ENCODE peak calls at places on chromosomes 6 and 20, in seven cellular contexts. One of them, this sample, is unnamed. For H3K27me3, the result is how much of the 10 kb centered on the place peaks cover.

GRCh38 chr6:152975204-152975915 is 7.5 kb downstream of the FBXO5 start:
- DNase-seq in ovary: no peak
- DNase-seq in astrocyte: no peak
- DNase-seq in lung: no peak
- DNase-seq in neural progenitor cell: no peak
- DNase-seq in upper lobe of left lung: no peak
- DNase-seq in body of pancreas: no peak
- DNase-seq in this sample: no peak

GRCh38 chr6:44514576-44515193 is 127.2 kb downstream of the CDC5L start:
- DNase-seq in lung: no peak
- DNase-seq in neural progenitor cell: no peak
- DNase-seq in upper lobe of left lung: no peak
- DNase-seq in body of pancreas: no peak
- DNase-seq in astrocyte: no peak
- DNase-seq in ovary: no peak
- DNase-seq in this sample: no peak

GRCh38 chr20:30168025-30168799 is 1089.3 kb upstream of the DEFB115 start:
- DNase-seq in lung: no peak
- DNase-seq in upper lobe of left lung: peak
- DNase-seq in astrocyte: no peak
- DNase-seq in ovary: no peak
- DNase-seq in neural progenitor cell: no peak
- DNase-seq in body of pancreas: peak
- DNase-seq in this sample: no peak

GRCh38 chr6:98759459-98759858 is 74.9 kb upstream of the POU3F2 start:
- DNase-seq in lung: no peak
- DNase-seq in ovary: no peak
- DNase-seq in astrocyte: no peak
- DNase-seq in upper lobe of left lung: no peak
- DNase-seq in neural progenitor cell: no peak
- DNase-seq in body of pancreas: no peak
- DNase-seq in this sample: no peak

GRCh38 chr6:143857651-143858050 is 6.6 kb upstream of the ZC2HC1B start:
- DNase-seq in lung: no peak
- DNase-seq in upper lobe of left lung: no peak
- DNase-seq in astrocyte: no peak
- DNase-seq in body of pancreas: no peak
- DNase-seq in neural progenitor cell: no peak
- DNase-seq in ovary: no peak
- DNase-seq in this sample: no peak

GRCh38 chr20:6767536-6768227 is at the start of gene BMP2:
- DNase-seq in ovary: peak
- DNase-seq in lung: peak
- DNase-seq in astrocyte: peak
- DNase-seq in body of pancreas: peak
- DNase-seq in neural progenitor cell: peak
- DNase-seq in upper lobe of left lung: peak
- DNase-seq in this sample: no peak

GRCh38 chr20:64238115-64238825 is 17.3 kb upstream of the PCMTD2 start:
- DNase-seq in upper lobe of left lung: no peak
- DNase-seq in ovary: no peak
- DNase-seq in body of pancreas: no peak
- DNase-seq in lung: no peak
- DNase-seq in astrocyte: no peak
- DNase-seq in neural progenitor cell: no peak
- DNase-seq in this sample: no peak

GRCh38 chr20:59455392-59456341 is 148.7 kb upstream of the PHACTR3 start:
- DNase-seq in ovary: no peak
- DNase-seq in astrocyte: no peak
- DNase-seq in body of pancreas: peak
- DNase-seq in upper lobe of left lung: no peak
- DNase-seq in neural progenitor cell: peak
- DNase-seq in lung: no peak
- DNase-seq in this sample: no peak

GRCh38 chr20:18533491-18533890 is 25.8 kb downstream of the SEC23B start:
- DNase-seq in upper lobe of left lung: no peak
- DNase-seq in lung: no peak
- DNase-seq in ovary: no peak
- DNase-seq in astrocyte: peak
- DNase-seq in body of pancreas: no peak
- DNase-seq in neural progenitor cell: no peak
- DNase-seq in this sample: no peak

GRCh38 chr20:40497781-40498691 is 191.0 kb downstream of the MAFB start:
- DNase-seq in neural progenitor cell: no peak
- DNase-seq in astrocyte: peak
- DNase-seq in lung: peak
- DNase-seq in body of pancreas: no peak
- DNase-seq in ovary: no peak
- DNase-seq in upper lobe of left lung: no peak
- DNase-seq in this sample: no peak

GRCh38 chr6:146851837-146852236 is 253.1 kb downstream of the ADGB start:
- DNase-seq in astrocyte: peak
- DNase-seq in lung: no peak
- DNase-seq in ovary: no peak
- DNase-seq in body of pancreas: no peak
- DNase-seq in upper lobe of left lung: no peak
- DNase-seq in neural progenitor cell: no peak
- DNase-seq in this sample: no peak

GRCh38 chr6:37793067-37793466 is 26.5 kb upstream of the ZFAND3 start:
- DNase-seq in upper lobe of left lung: no peak
- DNase-seq in ovary: no peak
- DNase-seq in astrocyte: no peak
- DNase-seq in neural progenitor cell: no peak
- DNase-seq in lung: no peak
- DNase-seq in body of pancreas: no peak
- DNase-seq in this sample: no peak

GRCh38 chr20:63567382-63568169 is 6.5 kb downstream of the HELZ2 start:
- DNase-seq in ovary: no peak
- DNase-seq in upper lobe of left lung: peak
- DNase-seq in body of pancreas: no peak
- DNase-seq in lung: peak
- DNase-seq in astrocyte: no peak
- DNase-seq in neural progenitor cell: no peak
- DNase-seq in this sample: no peak

GRCh38 chr20:11219192-11219591 is 545.4 kb upstream of the JAG1 start:
- DNase-seq in ovary: no peak
- DNase-seq in lung: no peak
- DNase-seq in neural progenitor cell: no peak
- DNase-seq in body of pancreas: no peak
- DNase-seq in astrocyte: no peak
- DNase-seq in upper lobe of left lung: no peak
- DNase-seq in this sample: no peak

GRCh38 chr20:19449051-19449450 is 236.6 kb downstream of the SLC24A3 start:
- DNase-seq in neural progenitor cell: no peak
- DNase-seq in astrocyte: no peak
- DNase-seq in upper lobe of left lung: no peak
- DNase-seq in lung: no peak
- DNase-seq in ovary: peak
- DNase-seq in body of pancreas: no peak
- DNase-seq in this sample: no peak

GRCh38 chr20:46090095-46090388 is 280 bp upstream of the NCOA5 start:
- DNase-seq in astrocyte: no peak
- DNase-seq in upper lobe of left lung: no peak
- DNase-seq in ovary: no peak
- DNase-seq in body of pancreas: no peak
- DNase-seq in neural progenitor cell: no peak
- DNase-seq in lung: no peak
- DNase-seq in this sample: no peak

DNA sequence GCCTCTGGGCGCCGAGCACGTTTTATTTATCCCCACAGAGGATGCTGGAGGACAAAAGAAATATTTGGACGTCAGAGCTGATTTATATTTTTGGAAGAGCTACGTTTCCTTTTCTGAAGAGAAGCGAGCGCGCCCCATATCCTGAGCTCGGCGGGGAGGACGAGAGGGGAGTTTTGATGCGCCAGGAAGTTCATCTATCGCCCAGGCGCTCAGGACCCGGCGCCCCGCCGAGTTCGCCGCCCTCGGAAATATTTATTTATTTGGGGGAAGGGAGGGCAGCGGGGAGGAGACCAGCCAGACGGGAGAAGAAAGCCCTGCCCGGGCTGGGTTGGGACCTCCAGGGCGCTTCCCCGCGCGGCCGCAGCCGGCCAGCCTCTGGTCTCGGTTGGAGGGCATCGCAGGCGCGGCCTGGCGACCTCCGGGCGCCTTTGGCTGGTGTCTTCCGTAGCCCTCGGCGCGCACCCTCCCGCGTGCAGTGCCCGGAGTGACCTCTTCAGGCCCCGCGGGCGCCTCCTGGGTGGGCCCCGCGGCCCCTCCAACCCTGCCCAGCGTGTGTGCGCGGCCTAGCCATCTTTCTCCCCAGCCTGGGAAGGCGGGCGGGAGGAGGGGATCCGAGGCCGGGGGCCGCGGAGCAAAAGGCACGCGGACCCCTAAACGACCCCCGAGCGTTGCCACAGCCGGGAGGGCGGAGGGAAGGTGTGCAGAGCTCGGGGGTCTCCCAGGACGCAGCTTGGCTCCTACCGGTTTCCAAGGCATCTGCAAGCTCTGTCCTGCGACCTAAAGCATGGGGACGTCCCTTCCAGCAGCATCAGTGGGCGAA is 5.4 kb upstream of the FOXF2 start:
- DNase-seq in astrocyte: no peak
- DNase-seq in ovary: no peak
- DNase-seq in lung: no peak
- DNase-seq in body of pancreas: no peak
- DNase-seq in upper lobe of left lung: peak
- DNase-seq in neural progenitor cell: peak
- DNase-seq in this sample: no peak
- H3K27me3 ChIP-seq in astrocyte: half or more
- H3K27me3 ChIP-seq in ovary: under half
- H3K27me3 ChIP-seq in lung: under half
- H3K27me3 ChIP-seq in body of pancreas: under half
- H3K27me3 ChIP-seq in upper lobe of left lung: under half
- H3K27me3 ChIP-seq in neural progenitor cell: half or more
- H3K27me3 ChIP-seq in this sample: under half

GRCh38 chr6:10416863-10417641 is 2.2 kb upstream of the TFAP2A start:
- DNase-seq in ovary: no peak
- DNase-seq in upper lobe of left lung: peak
- DNase-seq in body of pancreas: no peak
- DNase-seq in lung: no peak
- DNase-seq in neural progenitor cell: peak
- DNase-seq in astrocyte: no peak
- DNase-seq in this sample: no peak
- H3K27me3 ChIP-seq in ovary: under half
- H3K27me3 ChIP-seq in upper lobe of left lung: under half
- H3K27me3 ChIP-seq in body of pancreas: under half
- H3K27me3 ChIP-seq in lung: under half
- H3K27me3 ChIP-seq in neural progenitor cell: half or more
- H3K27me3 ChIP-seq in astrocyte: half or more
- H3K27me3 ChIP-seq in this sample: under half

GRCh38 chr6:35788423-35788982 is 7.7 kb downstream of the CLPSL1 start:
- DNase-seq in ovary: no peak
- DNase-seq in body of pancreas: peak
- DNase-seq in astrocyte: no peak
- DNase-seq in lung: no peak
- DNase-seq in neural progenitor cell: no peak
- DNase-seq in upper lobe of left lung: no peak
- DNase-seq in this sample: no peak

GRCh38 chr6:35787266-35788218 is 6.7 kb downstream of the CLPSL1 start:
- DNase-seq in astrocyte: no peak
- DNase-seq in lung: no peak
- DNase-seq in neural progenitor cell: no peak
- DNase-seq in ovary: no peak
- DNase-seq in upper lobe of left lung: peak
- DNase-seq in body of pancreas: peak
- DNase-seq in this sample: no peak

GRCh38 chr6:35786810-35787209 is 6.0 kb downstream of the CLPSL1 start:
- DNase-seq in ovary: no peak
- DNase-seq in astrocyte: no peak
- DNase-seq in body of pancreas: peak
- DNase-seq in upper lobe of left lung: peak
- DNase-seq in neural progenitor cell: no peak
- DNase-seq in lung: no peak
- DNase-seq in this sample: no peak

GRCh38 chr6:35794536-35795452 is 2.3 kb downstream of the CLPS start:
- DNase-seq in lung: no peak
- DNase-seq in body of pancreas: peak
- DNase-seq in astrocyte: no peak
- DNase-seq in upper lobe of left lung: no peak
- DNase-seq in ovary: no peak
- DNase-seq in neural progenitor cell: no peak
- DNase-seq in this sample: no peak

DNA sequence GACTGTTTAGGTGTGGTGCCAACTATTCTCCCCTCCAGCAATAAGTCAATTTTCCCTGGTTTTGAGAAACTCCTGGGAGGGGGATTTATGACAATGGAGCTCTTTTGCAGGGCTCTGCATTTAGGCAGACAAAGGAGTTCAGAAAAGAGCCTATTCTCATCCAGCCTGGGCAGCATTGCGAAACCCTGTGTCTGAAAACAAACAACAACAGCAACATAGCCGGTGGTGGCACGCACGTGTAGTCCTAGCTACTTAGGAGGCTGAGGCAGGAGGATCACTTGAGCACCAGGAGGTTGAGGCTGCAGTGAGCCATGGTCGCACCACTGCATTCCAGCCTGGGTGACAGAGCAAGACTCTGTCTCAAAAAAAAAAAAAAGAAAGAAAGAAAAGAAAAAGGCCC is 6.4 kb downstream of the CLPS start:
- DNase-seq in lung: no peak
- DNase-seq in upper lobe of left lung: no peak
- DNase-seq in ovary: no peak
- DNase-seq in body of pancreas: peak
- DNase-seq in neural progenitor cell: no peak
- DNase-seq in astrocyte: no peak
- DNase-seq in this sample: no peak
- H3K27me3 ChIP-seq in lung: under half
- H3K27me3 ChIP-seq in upper lobe of left lung: under half
- H3K27me3 ChIP-seq in ovary: under half
- H3K27me3 ChIP-seq in body of pancreas: under half
- H3K27me3 ChIP-seq in neural progenitor cell: under half
- H3K27me3 ChIP-seq in astrocyte: under half
- H3K27me3 ChIP-seq in this sample: under half

DNA sequence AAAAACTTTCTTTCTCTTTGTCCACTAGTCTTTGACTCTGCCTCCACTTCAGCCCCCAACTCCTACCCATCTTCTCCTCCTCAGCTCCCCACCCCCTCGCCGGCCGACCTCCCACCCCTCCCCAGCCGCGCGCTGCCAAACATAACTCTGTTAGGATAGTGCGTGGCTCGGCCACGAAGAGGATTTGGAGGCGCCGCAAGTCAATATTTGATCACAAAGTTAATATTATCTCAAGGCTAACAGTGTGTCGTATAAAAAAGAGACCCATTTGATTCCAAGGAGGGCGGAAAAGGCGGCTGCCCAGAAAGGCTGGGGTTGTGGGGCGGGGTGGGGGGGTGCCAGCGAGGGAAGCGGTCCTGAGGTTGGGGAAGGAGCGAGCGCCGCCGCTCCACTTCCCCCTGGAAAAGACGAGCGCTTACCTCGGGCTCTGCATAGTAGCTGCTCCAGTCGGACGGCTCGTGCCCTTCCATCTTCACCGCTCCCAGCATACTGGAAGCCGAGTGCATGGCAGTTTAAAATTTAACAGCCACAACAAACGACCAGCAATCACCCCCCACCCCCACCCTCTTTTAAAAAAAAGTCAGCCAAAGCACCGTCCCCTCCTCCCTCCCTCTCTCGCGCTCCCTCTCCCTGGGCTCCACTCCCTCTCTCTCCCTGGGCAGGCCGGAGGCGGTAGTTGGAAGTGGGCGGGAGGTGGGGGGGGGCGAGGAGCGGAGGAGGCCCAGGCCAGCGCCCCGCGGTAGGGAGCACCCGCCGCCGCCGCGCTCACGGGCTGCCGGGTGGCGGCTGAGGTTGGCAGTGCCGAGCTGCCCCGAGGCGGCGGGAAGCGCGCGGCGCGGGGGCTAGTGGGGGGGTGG is at the start of gene FOXA2:
- DNase-seq in astrocyte: no peak
- DNase-seq in lung: peak
- DNase-seq in upper lobe of left lung: peak
- DNase-seq in ovary: no peak
- DNase-seq in neural progenitor cell: peak
- DNase-seq in body of pancreas: peak
- DNase-seq in this sample: no peak
- H3K27me3 ChIP-seq in astrocyte: half or more
- H3K27me3 ChIP-seq in lung: under half
- H3K27me3 ChIP-seq in upper lobe of left lung: under half
- H3K27me3 ChIP-seq in ovary: under half
- H3K27me3 ChIP-seq in neural progenitor cell: half or more
- H3K27me3 ChIP-seq in body of pancreas: under half
- H3K27me3 ChIP-seq in this sample: under half

This sample was measured in vagina.